ENCODE peak calls at places on chromosome 17, in nine cellular contexts. S is cardiac fibroblast, U is fibroblast of the aortic adventitia, A is IMR-90, R is heart right ventricle, K is lower lobe of right lung, D is mammary epithelial cell, J is GM12865, L is B cell. F is an unnamed sample.

GRCh38 chr17:76791053-76791980 is 53.4 kb downstream of the MFSD11 start:
- DNase-seq in S (peak; percentile 37), U (peak; percentile 46), A (peak; percentile 38), R (no peak), K (no peak), D (peak; percentile 65), J (peak; percentile 54), L (no peak), F (peak; percentile 60)

GRCh38 chr17:17851603-17852002 is 14.8 kb upstream of the SREBF1 start:
- DNase-seq in S (no peak), U (no peak), A (no peak), R (no peak), K (no peak), D (no peak), J (no peak), L (no peak), F (no peak)

GRCh38 chr17:28057731-28058246 is 15.3 kb downstream of the NLK start:
- DNase-seq in S (peak; percentile 27), U (peak; percentile 20), A (peak; percentile 83), R (no peak), K (no peak), D (peak; percentile 64), J (peak; percentile 92), L (no peak), F (peak; percentile 9)

GRCh38 chr17:61075988-61076387 is 323.7 kb upstream of the TBX2 start:
- DNase-seq in S (no peak), U (no peak), A (no peak), R (no peak), K (no peak), D (no peak), J (no peak), L (no peak), F (no peak)

GRCh38 chr17:60158751-60159478 is 9.1 kb downstream of the CA4 start:
- DNase-seq in S (peak; percentile 57), U (peak; percentile 45), A (peak; percentile 36), R (no peak), K (peak; percentile 22), D (no peak), J (no peak), L (peak; percentile 13), F (no peak)

GRCh38 chr17:19642373-19642893 is 6.1 kb upstream of the ALDH3A2 start:
- DNase-seq in S (no peak), U (no peak), A (no peak), R (no peak), K (no peak), D (no peak), J (no peak), L (no peak), F (no peak)

GRCh38 chr17:4209611-4210010 is 54.2 kb downstream of the ANKFY1 start:
- DNase-seq in S (no peak), U (no peak), A (no peak), R (peak; percentile 56), K (no peak), D (no peak), J (no peak), L (no peak), F (no peak)

GRCh38 chr17:65556014-65556909 is 5.2 kb downstream of the AXIN2 start:
- DNase-seq in S (peak; percentile 74), U (peak; percentile 64), A (peak; percentile 50), R (peak; percentile 77), K (peak; percentile 89), D (peak; percentile 24), J (peak; percentile 86), L (peak; percentile 66), F (peak; percentile 73)

GRCh38 chr17:7932949-7933348 is 943 bp downstream of the CNTROB start:
- DNase-seq in S (peak; percentile 60), U (peak; percentile 43), A (peak; percentile 61), R (no peak), K (peak; percentile 67), D (peak; percentile 32), J (peak; percentile 50), L (peak; percentile 37), F (peak; percentile 50)

GRCh38 chr17:29568331-29569244 is at the start of gene TP53I13:
- DNase-seq in S (peak; percentile 86), U (peak; percentile 75), A (peak; percentile 68), R (peak; percentile 87), K (peak; percentile 92), D (peak; percentile 74), J (peak; percentile 93), L (peak; percentile 98), F (peak; percentile 72)

GRCh38 chr17:75410141-75410540 is 4.7 kb upstream of the GRB2 start:
- DNase-seq in S (no peak), U (no peak), A (no peak), R (no peak), K (no peak), D (no peak), J (no peak), L (no peak), F (no peak)

GRCh38 chr17:44564429-44564828 is 7.1 kb downstream of the FZD2 start:
- DNase-seq in S (no peak), U (no peak), A (no peak), R (no peak), K (no peak), D (no peak), J (no peak), L (no peak), F (no peak)

GRCh38 chr17:78973792-78974520 is 5.8 kb downstream of the LGALS3BP start:
- DNase-seq in S (no peak), U (no peak), A (no peak), R (no peak), K (no peak), D (no peak), J (no peak), L (peak; percentile 30), F (no peak)

GRCh38 chr17:78970834-78971763 is 8.6 kb downstream of the LGALS3BP start:
- DNase-seq in S (peak; percentile 82), U (peak; percentile 79), A (peak; percentile 72), R (peak; percentile 87), K (peak; percentile 87), D (peak; percentile 47), J (peak; percentile 77), L (peak; percentile 87), F (peak; percentile 61)

GRCh38 chr17:78973196-78973595 is 6.5 kb downstream of the LGALS3BP start:
- DNase-seq in S (peak; percentile 34), U (no peak), A (no peak), R (no peak), K (no peak), D (no peak), J (no peak), L (no peak), F (no peak)

GRCh38 chr17:78972507-78973105 is 7.1 kb downstream of the LGALS3BP start:
- DNase-seq in S (no peak), U (no peak), A (no peak), R (no peak), K (no peak), D (no peak), J (no peak), L (peak; percentile 29), F (no peak)

DNA sequence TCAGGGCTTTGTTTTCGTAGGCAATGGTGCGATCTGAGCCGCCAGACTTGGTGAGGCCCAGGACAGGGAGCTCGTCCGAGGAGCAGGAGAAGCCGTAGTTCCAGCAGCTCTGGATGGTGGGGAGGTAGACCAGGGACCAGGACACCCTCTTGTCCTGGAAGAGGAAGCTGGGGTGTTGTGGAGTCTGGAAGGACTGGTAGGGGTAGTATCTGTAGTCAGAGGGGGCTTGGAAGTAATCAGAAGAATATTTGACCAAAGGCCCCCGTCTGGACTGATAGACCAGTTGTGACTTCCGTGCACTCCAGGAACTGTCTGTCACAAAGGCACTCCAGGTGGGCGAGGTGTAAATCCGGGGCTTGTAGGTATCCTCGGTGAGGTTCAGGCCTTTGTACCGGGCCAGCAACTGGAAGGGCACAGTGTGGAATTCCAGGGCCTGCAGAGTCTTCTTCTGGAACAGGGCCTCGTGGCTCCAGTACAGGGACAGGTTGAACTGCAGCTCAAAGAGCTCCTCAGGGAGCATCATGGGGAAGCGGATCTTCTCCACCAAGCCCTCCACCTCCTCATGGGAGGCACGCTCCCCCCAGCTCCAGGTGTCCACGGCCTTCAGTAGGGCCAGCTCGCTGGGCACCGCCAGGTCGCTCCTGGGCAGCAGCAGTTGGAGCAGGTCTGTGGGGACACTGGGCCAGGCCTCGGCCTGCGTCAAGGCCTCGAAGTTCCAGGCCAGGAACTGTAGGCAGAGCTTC is 7.8 kb downstream of the LGALS3BP start:
- DNase-seq in S (no peak), U (no peak), A (no peak), R (no peak), K (no peak), D (no peak), J (no peak), L (peak; percentile 33), F (no peak)
- TF ChIP-seq CTCF in S (no peak), U (no peak), A (no peak), R (no peak), K (no peak), D (no peak), J (no peak), L (no peak), F (no peak)

GRCh38 chr17:12554251-12554650 is 111.4 kb upstream of the MYOCD start:
- DNase-seq in S (no peak), U (no peak), A (no peak), R (no peak), K (no peak), D (no peak), J (no peak), L (no peak), F (peak; percentile 29)
- TF ChIP-seq CTCF in S (no peak), U (no peak), A (no peak), R (no peak), K (no peak), D (no peak), J (no peak), L (no peak), F (no peak)

DNA sequence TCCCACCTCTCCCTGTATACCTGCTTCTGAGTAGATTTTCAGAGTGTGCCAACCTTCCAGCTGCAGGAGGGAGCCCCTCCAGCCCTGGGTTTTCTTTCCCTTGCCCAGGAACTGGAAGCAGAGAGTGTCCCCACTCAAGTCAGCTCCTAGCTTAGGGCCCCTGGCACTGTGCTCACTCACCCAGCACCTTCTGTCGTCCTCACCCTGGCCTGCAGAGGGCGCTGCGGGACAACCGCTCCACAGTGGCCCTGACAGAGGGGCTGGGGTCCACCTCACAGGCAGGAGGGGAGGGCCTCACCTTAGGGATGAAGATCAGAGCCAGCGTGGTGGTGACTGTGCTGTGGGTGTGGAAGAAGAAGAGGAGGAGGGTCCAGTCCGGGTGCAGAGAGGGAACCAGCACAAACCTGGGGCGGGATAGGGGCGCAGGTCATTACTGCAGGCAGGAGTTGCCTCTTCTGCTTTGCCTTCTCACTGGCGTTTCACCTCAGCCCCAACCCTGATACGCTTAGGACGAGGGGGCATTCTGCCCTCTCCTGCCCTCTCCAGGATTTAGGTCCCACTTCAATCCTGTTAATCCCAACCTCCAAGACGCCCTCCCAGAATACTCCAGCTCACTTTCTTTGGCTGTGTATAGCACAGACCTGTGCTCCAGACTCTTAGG is 10.0 kb downstream of the GPR179 start:
- DNase-seq in S (peak; percentile 22), U (no peak), A (no peak), R (no peak), K (peak; percentile 56), D (no peak), J (peak; percentile 34), L (no peak), F (no peak)
- TF ChIP-seq CTCF in S (peak; percentile 82), U (peak; percentile 69), A (peak; percentile 47), R (peak; percentile 54), K (peak; percentile 51), D (peak; percentile 73), J (peak; percentile 76), L (peak; percentile 35), F (peak; percentile 47)

DNA sequence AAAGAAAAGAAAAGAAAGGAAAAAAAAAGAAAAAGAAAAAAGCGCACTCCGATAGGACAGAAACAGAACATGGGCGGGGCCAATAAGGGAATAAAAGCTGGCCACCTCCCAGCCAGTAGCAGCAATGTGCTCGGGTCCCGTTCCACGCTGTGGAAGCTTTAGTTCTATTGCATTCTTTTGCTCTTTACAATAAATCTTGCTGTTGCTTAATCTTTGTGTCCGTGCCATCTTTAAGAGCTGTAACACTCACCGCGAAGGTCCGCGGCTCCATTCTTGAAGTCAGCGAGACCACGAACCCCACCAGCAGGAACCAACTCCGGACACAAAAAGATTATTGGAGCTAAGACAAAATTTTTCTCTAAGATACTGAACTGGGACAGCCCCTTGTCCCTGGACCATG is 3.1 kb upstream of the ARL5C start:
- DNase-seq in S (no peak), U (no peak), A (no peak), R (no peak), K (no peak), D (no peak), J (no peak), L (no peak), F (no peak)
- TF ChIP-seq CTCF in S (no peak), U (no peak), A (no peak), R (no peak), K (no peak), D (no peak), J (no peak), L (no peak), F (no peak)